ENCODE peak calls at places on chromosomes 4 and X, in five cellular contexts. K, A, D, B and C are unnamed samples.

GRCh38 chr4:140611854-140612253 is 43.1 kb upstream of the UCP1 start:
- DNase-seq in K (no peak), B (no peak), A (no peak), D (no peak), C (no peak)

GRCh38 chr4:102501176-102501634 is at the start of gene NFKB1:
- DNase-seq in B (peak), K (no peak), A (no peak), D (peak), C (peak)

GRCh38 chr4:8601086-8601485 is 8.5 kb downstream of the CPZ start:
- DNase-seq in K (no peak), A (no peak), D (no peak), B (no peak), C (no peak)

GRCh38 chr4:111323496-111323895 is 700.6 kb upstream of the PITX2 start:
- DNase-seq in K (no peak), D (no peak), B (no peak), A (no peak), C (no peak)

GRCh38 chr4:184921456-184921855 is 95.7 kb upstream of the ACSL1 start:
- DNase-seq in A (no peak), B (no peak), K (no peak), D (no peak), C (no peak)

GRCh38 chrX:44305921-44306320 is 37.6 kb downstream of the EFHC2 start:
- DNase-seq in A (no peak), B (no peak), K (no peak), D (no peak), C (no peak)

GRCh38 chr4:159227984-159228383 is 125.1 kb downstream of the RAPGEF2 start:
- DNase-seq in A (no peak), D (no peak), B (peak), K (peak), C (peak)

GRCh38 chr4:101597204-101597603 is 193.3 kb upstream of the BANK1 start:
- DNase-seq in D (peak), K (no peak), A (no peak), B (no peak), C (no peak)

GRCh38 chrX:53116101-53116500 is 22.2 kb downstream of the KANTR start:
- DNase-seq in A (no peak), D (no peak), B (no peak), K (no peak), C (no peak)

GRCh38 chr4:186657766-186658165 is 65.9 kb downstream of the FAT1 start:
- DNase-seq in K (peak), A (no peak), B (peak), D (no peak), C (no peak)

GRCh38 chrX:21738950-21739287 is 19.0 kb downstream of the SMPX start:
- DNase-seq in K (no peak), A (no peak), D (no peak), B (no peak), C (no peak)

GRCh38 chrX:50067435-50068292 is 133.1 kb downstream of the AKAP4 start:
- DNase-seq in D (no peak), K (no peak), A (no peak), B (peak), C (peak)

GRCh38 chr4:147787204-147787603 is 55.3 kb downstream of the ARHGAP10 start:
- DNase-seq in K (no peak), A (no peak), D (no peak), B (no peak), C (no peak)

GRCh38 chr4:174714393-174715211 is 114.4 kb downstream of the GLRA3 start:
- DNase-seq in K (peak), A (peak), B (peak), D (no peak), C (peak)

GRCh38 chrX:149506349-149506748 is 1.2 kb upstream of the IDS start:
- DNase-seq in A (no peak), K (no peak), D (no peak), B (no peak), C (no peak)

GRCh38 chrX:149505671-149506070 is 565 bp upstream of the IDS start:
- DNase-seq in D (no peak), A (no peak), B (no peak), K (no peak), C (no peak)

GRCh38 chrX:149504915-149505651 is at the start of gene IDS:
- DNase-seq in A (peak), D (peak), B (peak), K (peak), C (peak)

GRCh38 chrX:149508467-149508866 is 3.4 kb upstream of the IDS start:
- DNase-seq in D (no peak), A (no peak), B (no peak), K (no peak), C (no peak)

DNA sequence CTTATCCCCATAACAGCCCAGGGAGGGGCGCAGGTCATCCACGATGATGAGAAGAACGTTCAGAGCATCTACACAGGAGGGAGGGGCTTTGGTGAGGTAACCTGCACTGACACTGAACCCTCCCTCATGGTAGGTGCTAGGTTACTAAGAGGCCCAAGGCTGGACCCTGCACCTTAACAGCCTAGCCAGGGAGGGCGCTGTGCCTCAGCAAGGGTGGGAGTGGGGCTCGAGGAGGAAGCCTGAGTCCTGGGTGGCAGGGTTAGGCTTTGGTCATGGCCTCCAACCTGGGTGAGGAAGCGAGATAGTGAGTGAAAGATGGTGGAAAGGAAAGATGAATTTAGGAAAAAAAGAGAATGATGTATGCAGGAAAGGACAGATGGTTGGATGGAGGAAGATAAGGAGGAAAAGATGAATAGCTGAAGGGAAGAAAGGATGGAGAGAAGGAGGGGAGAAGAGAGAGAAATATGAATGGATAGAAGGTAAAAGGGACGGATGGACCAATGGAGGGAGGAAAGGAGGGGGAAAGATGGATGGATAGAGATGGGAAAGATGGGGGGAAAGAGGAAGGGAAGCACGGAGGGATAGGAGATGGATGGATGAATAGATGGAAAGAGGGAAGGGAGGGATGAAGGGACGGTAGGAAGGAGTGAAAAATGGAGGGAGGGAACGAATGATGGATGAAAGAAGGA is 736 bp downstream of the IDS start:
- DNase-seq in D (no peak), A (peak), B (no peak), K (no peak), C (peak)
- TF ChIP-seq ZNF274 in D (no peak), A (no peak), B (no peak), K (no peak), C (no peak)

GRCh38 chr4:81215219-81215892 is at the start of gene PRKG2:
- DNase-seq in K (no peak), A (no peak), B (no peak), D (no peak), C (no peak)

GRCh38 chr4:81215936-81216335 is 914 bp upstream of the PRKG2 start:
- DNase-seq in A (no peak), K (no peak), D (no peak), B (no peak), C (no peak)

GRCh38 chr4:81213671-81214070 is 1.4 kb downstream of the PRKG2 start:
- DNase-seq in B (no peak), K (no peak), A (no peak), D (no peak), C (no peak)

GRCh38 chr4:81214518-81215218 is 354 bp downstream of the PRKG2 start:
- DNase-seq in D (no peak), A (no peak), K (no peak), B (no peak), C (peak)

GRCh38 chr4:81214144-81214517 is 891 bp downstream of the PRKG2 start:
- DNase-seq in B (no peak), D (no peak), K (no peak), A (no peak), C (no peak)
- H3K4me3 ChIP-seq in B (no peak), D (no peak), K (no peak), A (no peak), C (peak)

GRCh38 chr4:155007660-155008176 is 200.7 kb upstream of the NPY2R start:
- DNase-seq in D (no peak), K (no peak), B (no peak), A (no peak), C (no peak)
- TF ChIP-seq SRF in D (no peak), K (no peak), B (no peak), A (no peak), C (no peak)

DNA sequence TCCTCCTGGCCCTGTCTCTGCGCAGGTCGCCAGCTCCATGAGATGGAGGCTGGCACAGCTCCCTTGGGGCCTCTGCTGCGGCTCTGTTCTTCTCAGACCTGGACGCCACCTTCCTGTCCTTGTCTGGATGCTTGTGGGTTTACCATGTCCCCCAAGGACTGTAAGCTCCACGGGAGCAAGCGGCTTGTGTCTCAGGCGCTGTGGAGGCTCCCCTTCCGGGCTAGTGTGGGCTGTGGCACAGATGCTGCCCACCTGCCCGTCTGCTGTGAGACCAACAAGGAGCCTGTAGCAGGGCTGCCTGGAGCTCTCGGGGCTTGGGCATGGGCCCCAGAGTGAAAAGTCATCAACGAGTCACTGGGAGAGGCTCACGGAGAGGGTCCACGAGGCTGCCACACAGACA is 25.2 kb downstream of the NAT8L start:
- DNase-seq in K (no peak), D (no peak), B (no peak), A (no peak), C (peak)
- TF ChIP-seq ZNF274 in K (no peak), D (no peak), B (no peak), A (no peak), C (no peak)

DNA sequence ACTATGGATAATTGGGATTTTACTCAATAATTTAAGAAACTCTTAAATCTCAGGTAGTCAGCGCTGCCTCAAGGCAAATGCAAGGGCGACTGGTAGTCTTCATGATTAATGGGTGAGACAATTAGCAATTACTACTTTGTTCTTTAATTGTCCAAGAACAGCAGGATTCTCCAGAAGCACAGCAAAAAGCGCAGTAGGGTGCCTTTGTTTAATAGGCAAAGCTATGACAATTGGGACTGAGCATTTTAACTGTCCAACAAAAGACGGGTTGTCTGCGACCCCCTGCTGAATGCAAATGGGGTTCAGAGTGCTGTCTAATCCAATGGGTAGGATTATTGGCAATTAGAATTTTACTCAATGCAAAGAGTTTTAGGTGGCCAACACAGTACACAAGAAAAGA is 286.1 kb downstream of the CHIC1 start:
- DNase-seq in A (no peak), K (no peak), B (no peak), D (no peak), C (no peak)
- H3K4me3 ChIP-seq in A (peak), K (no peak), B (no peak), D (peak), C (no peak)

GRCh38 chrX:28124416-28124815 is 143.2 kb upstream of the DCAF8L1 start:
- DNase-seq in D (no peak), A (no peak), K (no peak), B (no peak), C (no peak)
- TF ChIP-seq SRF in D (no peak), A (no peak), K (no peak), B (no peak), C (no peak)

GRCh38 chrX:9646471-9647038 is 119.1 kb downstream of the GPR143 start:
- DNase-seq in K (no peak), D (no peak), A (no peak), B (no peak), C (no peak)

GRCh38 chrX:9647475-9647874 is 118.2 kb downstream of the GPR143 start:
- DNase-seq in D (no peak), K (no peak), B (no peak), A (no peak), C (no peak)

GRCh38 chrX:9654928-9655327 is 110.7 kb downstream of the GPR143 start:
- DNase-seq in K (no peak), B (no peak), A (no peak), D (no peak), C (no peak)

GRCh38 chrX:9651737-9652136 is 113.9 kb downstream of the GPR143 start:
- DNase-seq in K (no peak), A (no peak), D (no peak), B (no peak), C (no peak)

GRCh38 chrX:9650091-9650490 is 115.6 kb downstream of the GPR143 start:
- DNase-seq in D (no peak), A (no peak), K (no peak), B (no peak), C (no peak)
- TF ChIP-seq ZNF274 in D (no peak), A (no peak), K (no peak), B (no peak), C (no peak)

DNA sequence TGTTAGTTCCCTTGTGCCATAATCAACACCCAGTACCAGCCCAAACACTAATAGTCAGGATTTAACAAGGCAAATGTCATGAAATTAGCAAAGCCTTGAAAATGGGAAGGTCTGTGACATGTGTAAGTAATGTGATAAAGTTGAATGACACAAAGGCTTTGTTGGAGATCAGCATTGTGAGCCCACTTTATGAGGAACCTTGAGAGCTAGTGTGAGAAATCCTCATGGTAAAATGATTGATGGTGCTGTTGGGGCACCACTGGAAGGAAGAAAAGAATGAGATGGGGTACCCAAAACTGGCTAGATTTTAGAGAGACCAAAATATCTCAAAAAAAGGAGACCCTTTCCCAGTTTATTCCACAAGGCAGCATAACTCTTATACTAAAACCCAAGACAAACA is 3.3 kb upstream of the LIN54 start:
- DNase-seq in D (no peak), K (no peak), B (no peak), A (no peak), C (no peak)
- H3K4me3 ChIP-seq in D (peak), K (no peak), B (peak), A (peak), C (no peak)